ENCODE peak calls at places on chromosomes 11 and 22, in four cellular contexts. W, N, M and S are unnamed samples.

GRCh38 chr11:44632466-44633123 is 67.1 kb downstream of the CD82 start:
- DNase-seq in W (peak), N (peak), M (peak), S (peak)

GRCh38 chr11:72352859-72353551 is 81.3 kb downstream of the CLPB start:
- DNase-seq in W (no peak), N (peak), M (no peak), S (peak)

GRCh38 chr22:49588739-49589138 is 238.9 kb downstream of the BRD1 start:
- DNase-seq in W (no peak), N (no peak), M (no peak), S (no peak)

GRCh38 chr22:47298017-47298820 is 535.8 kb downstream of the TBC1D22A start:
- DNase-seq in W (peak), N (no peak), M (no peak), S (no peak)

GRCh38 chr11:117072517-117073218 is 25.6 kb downstream of the SIK3 start:
- DNase-seq in W (peak), N (peak), M (no peak), S (peak)

GRCh38 chr22:18055619-18056160 is 22.1 kb upstream of the PEX26 start:
- DNase-seq in W (no peak), N (no peak), M (no peak), S (no peak)

GRCh38 chr11:124882339-124883071 is 15.2 kb downstream of the ROBO4 start:
- DNase-seq in W (no peak), N (peak), M (peak), S (peak)

GRCh38 chr11:2943711-2944118 is 14.5 kb upstream of the PHLDA2 start:
- DNase-seq in W (no peak), N (no peak), M (no peak), S (peak)

GRCh38 chr22:48288541-48288940 is 1526.1 kb downstream of the TBC1D22A start:
- DNase-seq in W (no peak), N (no peak), M (no peak), S (no peak)

GRCh38 chr11:35792148-35792845 is 129.7 kb downstream of the TRIM44 start:
- DNase-seq in W (no peak), N (peak), M (peak), S (peak)

GRCh38 chr11:75773595-75774353 is 5.2 kb downstream of the DGAT2 start:
- DNase-seq in W (no peak), N (no peak), M (no peak), S (no peak)

GRCh38 chr22:50606126-50606525 is 5.5 kb downstream of the MAPK8IP2 start:
- DNase-seq in W (no peak), N (no peak), M (peak), S (no peak)

GRCh38 chr11:64639885-64640284 is 48.9 kb downstream of the SLC22A12 start:
- DNase-seq in W (no peak), N (no peak), M (no peak), S (no peak)

GRCh38 chr22:48713266-48714205 is 1114.1 kb downstream of the BRD1 start:
- DNase-seq in W (no peak), N (no peak), M (peak), S (no peak)

GRCh38 chr11:86183694-86184093 is 60.9 kb upstream of the EED start:
- DNase-seq in W (no peak), N (peak), M (no peak), S (peak)

GRCh38 chr11:69382131-69383128 is 88.5 kb downstream of the MYEOV start:
- DNase-seq in W (peak), N (peak), M (peak), S (no peak)

GRCh38 chr22:27113211-27114030 is 456.0 kb downstream of the MIAT start:
- DNase-seq in W (peak), N (peak), M (peak), S (peak)

GRCh38 chr22:46046299-46046685 is 69.3 kb upstream of the WNT7B start:
- DNase-seq in W (no peak), N (no peak), M (peak), S (no peak)

GRCh38 chr11:112343368-112344039 is 82.8 kb upstream of the PLET1 start:
- DNase-seq in W (no peak), N (no peak), M (no peak), S (peak)